ENCODE peak calls at places on chromosomes 3 and 15, in four cellular contexts. Z, Q, S and P are unnamed samples.

GRCh38 chr15:41603941-41604660 is 45.1 kb downstream of the TYRO3 start:
- DNase-seq in Z (peak; percentile 89), Q (peak; percentile 66), S (peak; percentile 31), P (no peak)

GRCh38 chr3:150227839-150228238 is 180.3 kb upstream of the TSC22D2 start:
- DNase-seq in Z (peak; percentile 74), Q (peak; percentile 59), S (no peak), P (no peak)

GRCh38 chr3:63975705-63976104 is 47.6 kb downstream of the PSMD6 start:
- DNase-seq in Z (peak; percentile 69), Q (peak; percentile 58), S (no peak), P (no peak)

GRCh38 chr15:48144889-48145288 is 24.1 kb downstream of the SLC24A5 start:
- DNase-seq in Z (peak; percentile 23), Q (no peak), S (no peak), P (no peak)

GRCh38 chr3:129068291-129068886 is 7.8 kb downstream of the GP9 start:
- DNase-seq in Z (no peak), Q (no peak), S (no peak), P (no peak)

GRCh38 chr15:95086543-95087252 is 855.3 kb downstream of the MCTP2 start:
- DNase-seq in Z (peak; percentile 91), Q (peak; percentile 10), S (no peak), P (peak; percentile 46)

GRCh38 chr3:133474251-133474801 is 74.5 kb downstream of the BFSP2 start:
- DNase-seq in Z (peak; percentile 76), Q (peak; percentile 72), S (peak; percentile 58), P (peak; percentile 83)

GRCh38 chr3:143064777-143065176 is 54.8 kb upstream of the CHST2 start:
- DNase-seq in Z (no peak), Q (no peak), S (no peak), P (no peak)

GRCh38 chr3:144629413-144629812 is 657.8 kb downstream of the DIPK2A start:
- DNase-seq in Z (no peak), Q (no peak), S (no peak), P (no peak)

GRCh38 chr3:148642616-148643015 is 55.1 kb upstream of the AGTR1 start:
- DNase-seq in Z (peak; percentile 74), Q (no peak), S (no peak), P (no peak)

GRCh38 chr3:142000341-142000870 is 124.0 kb downstream of the ATP1B3 start:
- DNase-seq in Z (no peak), Q (no peak), S (no peak), P (no peak)

GRCh38 chr15:51649659-51650521 is 27.3 kb upstream of the DMXL2 start:
- DNase-seq in Z (peak; percentile 85), Q (peak; percentile 62), S (no peak), P (peak; percentile 50)

GRCh38 chr15:98853161-98853560 is 154.4 kb downstream of the PGPEP1L start:
- DNase-seq in Z (peak; percentile 94), Q (peak; percentile 90), S (peak; percentile 85), P (peak; percentile 81)

GRCh38 chr3:62365311-62366092 is 7.8 kb downstream of the FEZF2 start:
- DNase-seq in Z (no peak), Q (no peak), S (no peak), P (no peak)

GRCh38 chr15:89333011-89333860 is 1.4 kb downstream of the POLG start:
- DNase-seq in Z (no peak), Q (no peak), S (no peak), P (no peak)

GRCh38 chr3:74537857-74538256 is 76.6 kb downstream of the CNTN3 start:
- DNase-seq in Z (no peak), Q (no peak), S (no peak), P (no peak)

GRCh38 chr3:78115983-78116382 is 1076.1 kb downstream of the ROBO2 start:
- DNase-seq in Z (no peak), Q (no peak), S (no peak), P (no peak)

GRCh38 chr15:65532738-65533051 is 2.4 kb downstream of the HACD3 start:
- DNase-seq in Z (peak; percentile 59), Q (no peak), S (no peak), P (peak; percentile 42)

GRCh38 chr3:68876112-68876713 is 56.1 kb downstream of the TAFA4 start:
- DNase-seq in Z (peak; percentile 80), Q (peak; percentile 14), S (no peak), P (peak; percentile 39)

GRCh38 chr15:41791970-41792637 is 17.8 kb downstream of the MAPKBP1 start:
- DNase-seq in Z (no peak), Q (no peak), S (no peak), P (no peak)

GRCh38 chr15:67110400-67110799 is 45.0 kb downstream of the SMAD3 start:
- DNase-seq in Z (no peak), Q (no peak), S (no peak), P (no peak)

GRCh38 chr3:118813472-118813871 is 221.2 kb downstream of the IGSF11 start:
- DNase-seq in Z (no peak), Q (no peak), S (no peak), P (no peak)

GRCh38 chr3:120147072-120147871 is 53.0 kb upstream of the GSK3B start:
- DNase-seq in Z (no peak), Q (no peak), S (peak; percentile 38), P (no peak)

GRCh38 chr15:43854801-43855200 is 28.0 kb downstream of the WDR76 start:
- DNase-seq in Z (peak; percentile 26), Q (no peak), S (no peak), P (no peak)

GRCh38 chr3:45942051-45942825 is 1.0 kb upstream of the CXCR6 start:
- DNase-seq in Z (no peak), Q (no peak), S (no peak), P (no peak)

DNA sequence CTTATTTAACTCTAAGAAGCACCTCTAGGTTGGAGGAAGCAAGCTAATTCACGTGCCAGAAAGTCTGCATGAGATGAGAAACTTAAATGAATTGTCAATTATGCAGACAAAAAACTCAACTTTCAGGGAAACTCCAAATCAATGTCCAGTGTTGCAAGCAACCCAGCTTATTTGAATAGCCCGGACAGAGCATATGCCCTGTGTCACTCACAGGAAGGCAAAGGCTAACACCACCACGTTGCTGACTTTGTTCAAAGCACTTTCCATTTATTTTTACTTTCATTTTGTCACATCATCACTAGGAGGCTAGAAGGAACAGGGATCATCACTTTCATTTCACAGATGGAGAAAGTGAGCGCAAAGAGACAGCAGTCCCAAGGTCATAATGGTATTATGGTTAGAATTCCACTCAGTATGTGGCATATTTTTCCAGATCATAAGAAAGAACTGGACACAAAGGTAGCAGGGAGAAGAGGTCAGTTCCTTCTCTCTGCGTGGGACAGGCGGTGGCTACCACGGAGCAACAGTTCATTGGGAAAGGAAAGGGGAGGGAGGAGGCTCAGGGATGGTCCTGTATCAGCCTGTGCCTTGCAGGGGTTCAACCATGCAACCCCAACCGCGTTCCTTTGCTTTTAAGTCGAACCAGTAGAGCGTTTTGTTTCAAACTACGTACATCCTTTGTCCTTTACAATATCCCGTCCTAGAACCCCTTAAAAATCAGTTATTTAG is 1.2 kb downstream of the HEG1 start:
- DNase-seq in Z (peak; percentile 80), Q (no peak), S (no peak), P (no peak)
- TF ChIP-seq CTCF in Z (peak; percentile 17), Q (no peak), S (peak; percentile 25), P (peak; percentile 35)

DNA sequence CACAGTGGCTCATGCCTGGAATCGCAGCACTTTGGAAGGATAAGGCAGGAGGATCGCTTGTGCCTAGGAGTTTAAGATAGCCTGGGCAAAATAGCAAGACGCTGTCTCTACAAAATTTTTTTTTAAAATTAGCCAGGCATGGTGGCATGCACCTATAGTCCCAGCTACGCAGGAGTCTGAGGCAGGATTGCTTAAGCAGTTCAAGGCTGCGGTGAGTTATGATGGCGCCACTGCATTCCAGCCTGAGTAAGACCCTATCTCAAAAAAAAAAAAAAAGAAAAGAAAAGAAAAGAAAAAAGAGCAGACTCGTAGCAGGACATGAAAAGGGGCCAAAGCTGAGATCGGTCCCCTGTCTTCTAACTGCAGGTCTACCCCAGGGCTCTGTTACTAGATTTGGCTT is 18.9 kb downstream of the SRGAP3 start:
- DNase-seq in Z (no peak), Q (no peak), S (no peak), P (no peak)
- H3K27ac ChIP-seq in Z (no peak overlapping the region), Q (no peak overlapping the region), S (no peak overlapping the region), P (no peak overlapping the region)

DNA sequence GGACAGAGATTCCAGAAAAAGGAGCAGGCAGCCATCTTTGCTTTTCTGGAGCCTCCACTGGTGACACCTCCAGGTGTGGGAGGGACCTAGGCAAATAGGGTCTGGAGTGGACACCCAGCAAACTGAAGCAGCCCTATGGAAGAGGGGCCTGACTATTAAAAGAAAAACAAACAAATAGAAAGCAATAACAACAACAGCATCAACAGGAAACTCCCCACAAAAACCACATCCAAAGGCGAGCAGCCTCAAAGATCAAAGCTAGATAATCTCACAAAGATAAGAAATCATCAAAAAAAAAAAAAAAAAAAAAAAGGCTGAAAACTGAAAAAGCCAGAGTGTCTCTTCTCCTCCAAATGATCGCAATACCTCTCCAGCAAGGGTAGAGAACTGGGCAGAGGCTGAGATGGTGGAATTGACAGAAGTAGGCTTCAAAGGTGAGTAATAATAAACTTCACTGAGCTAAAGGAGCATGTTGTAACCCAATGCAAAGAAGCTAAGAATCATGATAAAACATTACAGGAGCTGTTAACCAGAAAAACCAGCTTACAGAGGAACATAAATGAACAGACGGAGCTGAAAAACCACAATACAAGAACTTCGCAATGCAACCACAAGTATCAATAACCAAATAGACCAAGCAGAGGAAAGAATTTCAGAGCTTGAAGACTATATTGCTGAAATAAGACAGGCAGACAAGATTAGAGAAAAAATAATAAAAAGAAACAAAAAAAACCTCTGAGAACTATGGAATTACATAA is 225.4 kb downstream of the CTNNB1 start:
- DNase-seq in Z (no peak), Q (no peak), S (no peak), P (no peak)
- TF ChIP-seq CTCF in Z (no peak), Q (no peak), S (no peak), P (no peak)

GRCh38 chr3:172213168-172213567 is 173.8 kb downstream of the FNDC3B start:
- DNase-seq in Z (peak; percentile 54), Q (no peak), S (no peak), P (no peak)
- H3K27ac ChIP-seq in Z (no peak overlapping the region), Q (peak overlapping the region; percentile 3), S (no peak overlapping the region), P (no peak overlapping the region)

GRCh38 chr3:160486459-160486869 is 36.9 kb upstream of the TRIM59 start:
- DNase-seq in Z (peak; percentile 75), Q (no peak), S (no peak), P (no peak)
- TF ChIP-seq CTCF in Z (peak; percentile 45), Q (peak; percentile 54), S (peak; percentile 52), P (peak; percentile 54)